ENCODE peak calls at places on chromosome 19, in five cellular contexts. One of them, this sample, is unnamed.

GRCh38 chr19:58562126-58563033 is 4.0 kb upstream of the UBE2M start:
- DNase-seq in heart left ventricle: no peak
- DNase-seq in tibial nerve: no peak
- DNase-seq in IMR-90: peak
- DNase-seq in Peyer's patch: peak
- DNase-seq in this sample: no peak

GRCh38 chr19:49565261-49565660 is 15.1 kb downstream of the NOSIP start:
- DNase-seq in heart left ventricle: peak
- DNase-seq in tibial nerve: no peak
- DNase-seq in IMR-90: no peak
- DNase-seq in Peyer's patch: no peak
- DNase-seq in this sample: no peak

GRCh38 chr19:35449347-35450043 is 1.4 kb downstream of the FFAR2 start:
- DNase-seq in heart left ventricle: no peak
- DNase-seq in tibial nerve: no peak
- DNase-seq in IMR-90: no peak
- DNase-seq in Peyer's patch: peak
- DNase-seq in this sample: no peak

GRCh38 chr19:58338825-58339558 is 12.2 kb downstream of the ZSCAN22 start:
- DNase-seq in heart left ventricle: no peak
- DNase-seq in tibial nerve: no peak
- DNase-seq in IMR-90: peak
- DNase-seq in Peyer's patch: no peak
- DNase-seq in this sample: no peak

GRCh38 chr19:49315111-49315510 is 9.9 kb downstream of the SLC6A16 start:
- DNase-seq in heart left ventricle: no peak
- DNase-seq in tibial nerve: no peak
- DNase-seq in IMR-90: no peak
- DNase-seq in Peyer's patch: no peak
- DNase-seq in this sample: no peak

GRCh38 chr19:51694318-51695085 is 1.4 kb downstream of the SPACA6 start:
- DNase-seq in heart left ventricle: no peak
- DNase-seq in tibial nerve: no peak
- DNase-seq in IMR-90: no peak
- DNase-seq in Peyer's patch: no peak
- DNase-seq in this sample: no peak

GRCh38 chr19:7657047-7657779 is 11.6 kb upstream of the RETN start:
- DNase-seq in heart left ventricle: no peak
- DNase-seq in tibial nerve: no peak
- DNase-seq in IMR-90: no peak
- DNase-seq in Peyer's patch: no peak
- DNase-seq in this sample: peak

GRCh38 chr19:14985133-14985532 is 5.5 kb upstream of the SLC1A6 start:
- DNase-seq in heart left ventricle: no peak
- DNase-seq in tibial nerve: no peak
- DNase-seq in IMR-90: no peak
- DNase-seq in Peyer's patch: no peak
- DNase-seq in this sample: peak

GRCh38 chr19:28727133-28727834 is 485.7 kb downstream of the UQCRFS1 start:
- DNase-seq in heart left ventricle: no peak
- DNase-seq in tibial nerve: no peak
- DNase-seq in IMR-90: no peak
- DNase-seq in Peyer's patch: no peak
- DNase-seq in this sample: no peak

GRCh38 chr19:52398091-52398461 is 427 bp downstream of the ZNF528 start:
- DNase-seq in heart left ventricle: no peak
- DNase-seq in tibial nerve: no peak
- DNase-seq in IMR-90: peak
- DNase-seq in Peyer's patch: no peak
- DNase-seq in this sample: no peak

GRCh38 chr19:12665281-12665573 is 1.3 kb downstream of the MAN2B1 start:
- DNase-seq in heart left ventricle: peak
- DNase-seq in tibial nerve: peak
- DNase-seq in IMR-90: no peak
- DNase-seq in Peyer's patch: no peak
- DNase-seq in this sample: peak

GRCh38 chr19:39802958-39803357 is 24.3 kb downstream of the LEUTX start:
- DNase-seq in heart left ventricle: no peak
- DNase-seq in tibial nerve: no peak
- DNase-seq in IMR-90: no peak
- DNase-seq in Peyer's patch: no peak
- DNase-seq in this sample: no peak

GRCh38 chr19:36963262-36963661 is 47.1 kb downstream of the ZNF568 start:
- DNase-seq in heart left ventricle: no peak
- DNase-seq in tibial nerve: no peak
- DNase-seq in IMR-90: no peak
- DNase-seq in Peyer's patch: no peak
- DNase-seq in this sample: no peak

GRCh38 chr19:38180071-38180470 is 44.0 kb downstream of the DPF1 start:
- DNase-seq in heart left ventricle: no peak
- DNase-seq in tibial nerve: no peak
- DNase-seq in IMR-90: no peak
- DNase-seq in Peyer's patch: no peak
- DNase-seq in this sample: no peak

GRCh38 chr19:51460164-51460992 is 2.1 kb upstream of the SIGLEC8 start:
- DNase-seq in heart left ventricle: no peak
- DNase-seq in tibial nerve: no peak
- DNase-seq in IMR-90: peak
- DNase-seq in Peyer's patch: no peak
- DNase-seq in this sample: peak

GRCh38 chr19:10061717-10062310 is 24.3 kb upstream of the SHFL start:
- DNase-seq in heart left ventricle: no peak
- DNase-seq in tibial nerve: no peak
- DNase-seq in IMR-90: no peak
- DNase-seq in Peyer's patch: no peak
- DNase-seq in this sample: peak

GRCh38 chr19:49422407-49423277 is 599 bp downstream of the PTH2 start:
- DNase-seq in heart left ventricle: no peak
- DNase-seq in tibial nerve: no peak
- DNase-seq in IMR-90: peak
- DNase-seq in Peyer's patch: no peak
- DNase-seq in this sample: peak

GRCh38 chr19:34500656-34501120 is 19.1 kb downstream of the WTIP start:
- DNase-seq in heart left ventricle: no peak
- DNase-seq in tibial nerve: no peak
- DNase-seq in IMR-90: no peak
- DNase-seq in Peyer's patch: no peak
- DNase-seq in this sample: no peak

GRCh38 chr19:21580101-21580500 is 74.7 kb downstream of the ZNF429 start:
- DNase-seq in heart left ventricle: no peak
- DNase-seq in tibial nerve: no peak
- DNase-seq in IMR-90: no peak
- DNase-seq in Peyer's patch: no peak
- DNase-seq in this sample: no peak

GRCh38 chr19:34806976-34807860 is 34.2 kb upstream of the ZNF599 start:
- DNase-seq in heart left ventricle: no peak
- DNase-seq in tibial nerve: no peak
- DNase-seq in IMR-90: no peak
- DNase-seq in Peyer's patch: no peak
- DNase-seq in this sample: no peak

GRCh38 chr19:14536926-14537692 is 7.7 kb downstream of the TECR start:
- DNase-seq in heart left ventricle: peak
- DNase-seq in tibial nerve: no peak
- DNase-seq in IMR-90: no peak
- DNase-seq in Peyer's patch: peak
- DNase-seq in this sample: peak

GRCh38 chr19:51292971-51293370 is 18.5 kb upstream of the IGLON5 start:
- DNase-seq in heart left ventricle: no peak
- DNase-seq in tibial nerve: no peak
- DNase-seq in IMR-90: no peak
- DNase-seq in Peyer's patch: no peak
- DNase-seq in this sample: no peak

GRCh38 chr19:18603958-18604819 is 2.4 kb downstream of the CRLF1 start:
- DNase-seq in heart left ventricle: no peak
- DNase-seq in tibial nerve: no peak
- DNase-seq in IMR-90: no peak
- DNase-seq in Peyer's patch: no peak
- DNase-seq in this sample: no peak

GRCh38 chr19:39558623-39559117 is 18.7 kb upstream of the EID2 start:
- DNase-seq in heart left ventricle: no peak
- DNase-seq in tibial nerve: no peak
- DNase-seq in IMR-90: no peak
- DNase-seq in Peyer's patch: no peak
- DNase-seq in this sample: no peak

GRCh38 chr19:2529473-2529918 is 53.6 kb downstream of the GADD45B start:
- DNase-seq in heart left ventricle: no peak
- DNase-seq in tibial nerve: no peak
- DNase-seq in IMR-90: peak
- DNase-seq in Peyer's patch: peak
- DNase-seq in this sample: peak

GRCh38 chr19:49362048-49362925 is at the start of gene TEAD2:
- DNase-seq in heart left ventricle: peak
- DNase-seq in tibial nerve: peak
- DNase-seq in IMR-90: peak
- DNase-seq in Peyer's patch: peak
- DNase-seq in this sample: no peak

GRCh38 chr19:19634516-19635312 is 6.7 kb upstream of the LPAR2 start:
- DNase-seq in heart left ventricle: no peak
- DNase-seq in tibial nerve: no peak
- DNase-seq in IMR-90: no peak
- DNase-seq in Peyer's patch: no peak
- DNase-seq in this sample: no peak

GRCh38 chr19:31613683-31614219 is 264.5 kb upstream of the TSHZ3 start:
- DNase-seq in heart left ventricle: no peak
- DNase-seq in tibial nerve: no peak
- DNase-seq in IMR-90: no peak
- DNase-seq in Peyer's patch: no peak
- DNase-seq in this sample: no peak

GRCh38 chr19:40465025-40465780 is at the start of gene BLVRB:
- DNase-seq in heart left ventricle: no peak
- DNase-seq in tibial nerve: no peak
- DNase-seq in IMR-90: peak
- DNase-seq in Peyer's patch: no peak
- DNase-seq in this sample: peak

GRCh38 chr19:5503598-5503997 is 48.4 kb downstream of the ZNRF4 start:
- DNase-seq in heart left ventricle: no peak
- DNase-seq in tibial nerve: no peak
- DNase-seq in IMR-90: no peak
- DNase-seq in Peyer's patch: no peak
- DNase-seq in this sample: peak
- TF ChIP-seq CTCF in heart left ventricle: no peak
- TF ChIP-seq CTCF in tibial nerve: no peak
- TF ChIP-seq CTCF in IMR-90: no peak
- TF ChIP-seq CTCF in Peyer's patch: no peak
- TF ChIP-seq CTCF in this sample: peak

GRCh38 chr19:53908933-53909415 is at the start of gene CACNG7:
- DNase-seq in heart left ventricle: no peak
- DNase-seq in tibial nerve: no peak
- DNase-seq in IMR-90: no peak
- DNase-seq in Peyer's patch: no peak
- DNase-seq in this sample: no peak

GRCh38 chr19:53907690-53908089 is 1.4 kb upstream of the CACNG7 start:
- DNase-seq in heart left ventricle: no peak
- DNase-seq in tibial nerve: no peak
- DNase-seq in IMR-90: no peak
- DNase-seq in Peyer's patch: no peak
- DNase-seq in this sample: no peak

GRCh38 chr19:53909471-53910169 is 542 bp downstream of the CACNG7 start:
- DNase-seq in heart left ventricle: no peak
- DNase-seq in tibial nerve: no peak
- DNase-seq in IMR-90: no peak
- DNase-seq in Peyer's patch: no peak
- DNase-seq in this sample: no peak

GRCh38 chr19:53908106-53908932 is 759 bp upstream of the CACNG7 start:
- DNase-seq in heart left ventricle: no peak
- DNase-seq in tibial nerve: no peak
- DNase-seq in IMR-90: peak
- DNase-seq in Peyer's patch: no peak
- DNase-seq in this sample: peak

DNA sequence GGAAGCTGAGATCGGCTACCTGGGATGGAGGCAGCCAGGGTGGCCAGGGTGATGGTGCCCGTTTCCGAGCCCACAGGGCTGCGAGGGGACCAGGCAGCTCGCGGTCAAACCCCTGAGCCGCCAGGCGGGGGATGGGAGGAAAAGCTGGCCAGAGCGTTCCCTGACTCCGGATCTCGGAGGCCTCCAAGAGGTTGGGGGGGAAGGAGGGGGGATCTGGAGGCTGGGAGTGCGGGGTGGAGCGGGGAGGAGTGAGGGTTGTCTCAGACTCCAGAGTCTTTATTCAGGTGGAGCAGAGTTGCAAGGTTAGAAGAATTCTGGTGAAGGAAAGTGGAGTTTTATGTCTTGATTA is 1.1 kb downstream of the CACNG7 start:
- DNase-seq in heart left ventricle: no peak
- DNase-seq in tibial nerve: no peak
- DNase-seq in IMR-90: no peak
- DNase-seq in Peyer's patch: no peak
- DNase-seq in this sample: no peak
- H3K4me3 ChIP-seq in heart left ventricle: no peak
- H3K4me3 ChIP-seq in tibial nerve: no peak
- H3K4me3 ChIP-seq in IMR-90: peak
- H3K4me3 ChIP-seq in Peyer's patch: no peak
- H3K4me3 ChIP-seq in this sample: no peak

DNA sequence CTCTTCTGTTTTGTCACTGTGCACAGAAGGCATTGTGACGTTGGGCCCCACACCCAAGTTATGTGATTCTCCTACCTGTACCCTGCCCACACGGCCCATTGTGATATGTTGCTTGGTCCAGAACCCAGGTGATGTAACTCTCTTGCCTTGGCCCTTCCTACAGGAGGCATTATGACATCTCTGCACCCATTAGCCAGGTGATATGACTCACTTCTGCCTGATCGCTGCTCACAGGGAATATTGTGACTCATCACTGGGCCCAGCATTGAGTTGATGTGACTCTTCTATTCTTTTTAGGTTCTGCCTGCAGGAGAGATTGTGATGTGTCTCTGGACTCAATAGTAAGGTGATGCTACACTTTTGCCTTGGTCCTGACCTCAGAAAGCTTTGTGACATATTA is 65.4 kb upstream of the ZNF91 start:
- DNase-seq in heart left ventricle: no peak
- DNase-seq in tibial nerve: no peak
- DNase-seq in IMR-90: no peak
- DNase-seq in Peyer's patch: no peak
- DNase-seq in this sample: no peak
- TF ChIP-seq POLR2A in heart left ventricle: no peak
- TF ChIP-seq POLR2A in tibial nerve: no peak
- TF ChIP-seq POLR2A in IMR-90: no peak
- TF ChIP-seq POLR2A in Peyer's patch: no peak
- TF ChIP-seq POLR2A in this sample: no peak

DNA sequence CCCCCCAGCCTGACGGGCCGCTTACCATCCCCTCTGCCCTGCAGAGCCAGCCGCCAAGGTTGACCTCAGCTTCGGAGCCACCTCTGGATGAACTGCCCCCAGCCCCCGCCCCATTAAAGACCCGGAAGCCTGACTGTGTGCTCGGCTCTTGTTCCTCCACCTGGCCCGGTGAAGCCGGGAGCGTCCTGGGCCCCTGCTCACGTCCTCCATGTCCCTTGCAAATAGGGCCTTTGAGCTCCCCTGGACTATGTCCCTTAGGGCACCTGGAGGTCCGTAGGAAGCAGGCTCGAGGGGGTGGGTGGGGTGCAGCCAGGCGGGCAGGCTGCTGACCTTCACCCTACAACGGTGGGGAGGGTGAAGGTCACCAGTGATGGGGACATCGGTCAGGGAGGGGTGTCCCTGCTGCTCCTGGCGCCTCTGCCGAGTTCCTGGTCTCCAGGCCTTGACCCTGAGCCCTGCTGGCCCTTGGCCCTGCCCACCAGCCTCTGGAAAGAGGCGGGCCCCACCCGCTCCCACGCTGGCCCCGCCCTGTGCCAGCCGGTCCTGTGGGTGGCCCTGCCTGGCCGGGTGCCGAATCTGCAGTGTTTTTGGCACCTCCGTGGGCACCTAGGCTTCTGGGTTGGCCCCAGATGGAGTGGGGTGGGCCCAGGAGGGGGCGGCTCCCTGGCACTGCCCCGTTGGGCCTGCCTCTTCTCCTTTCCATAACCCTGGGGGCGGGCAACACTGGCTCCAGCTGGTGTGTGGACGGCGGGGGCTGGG is 3.3 kb downstream of the ATP5F1D start:
- DNase-seq in heart left ventricle: peak
- DNase-seq in tibial nerve: no peak
- DNase-seq in IMR-90: no peak
- DNase-seq in Peyer's patch: peak
- DNase-seq in this sample: no peak
- TF ChIP-seq CTCF in heart left ventricle: no peak
- TF ChIP-seq CTCF in tibial nerve: no peak
- TF ChIP-seq CTCF in IMR-90: no peak
- TF ChIP-seq CTCF in Peyer's patch: no peak
- TF ChIP-seq CTCF in this sample: no peak

This sample was measured in NB4.